ENCODE peak calls at places on chromosomes 6 and 20, in ten cellular contexts. X is Right ventricle myocardium superior, P is M059J, R is posterior cingulate gyrus, A is body of pancreas, S is GM23338, I is NCI-H2081, J is lower leg skin, Q is Calu3, H is NCI-H774. N is an unnamed sample.

GRCh38 chr6:149499066-149499465 is 14.3 kb upstream of the ZC3H12D start:
- DNase-seq in X (no peak), P (peak; percentile 77), R (no peak), A (no peak), S (no peak), I (no peak), J (no peak), Q (no peak), H (peak; percentile 58), N (no peak)

GRCh38 chr6:44806656-44807055 is 419.1 kb downstream of the CDC5L start:
- DNase-seq in X (no peak), P (peak; percentile 55), R (no peak), A (no peak), S (no peak), I (no peak), J (no peak), Q (no peak), H (no peak), N (no peak)

GRCh38 chr6:126524927-126525326 is 185.0 kb downstream of the CENPW start:
- DNase-seq in X (no peak), P (no peak), R (no peak), A (no peak), S (no peak), I (no peak), J (no peak), Q (no peak), H (no peak), N (no peak)

GRCh38 chr6:36986704-36987047 is 680 bp upstream of the MTCH1 start:
- DNase-seq in X (no peak), P (no peak), R (no peak), A (no peak), S (no peak), I (no peak), J (no peak), Q (no peak), H (no peak), N (no peak)

GRCh38 chr20:64139200-64140081 is 24.8 kb upstream of the MYT1 start:
- DNase-seq in X (peak; percentile 17), P (no peak), R (no peak), A (no peak), S (no peak), I (no peak), J (peak; percentile 79), Q (peak; percentile 3), H (no peak), N (peak; percentile 69)

GRCh38 chr6:150857062-150857905 is 8.2 kb upstream of the MTHFD1L start:
- DNase-seq in X (no peak), P (peak; percentile 96), R (no peak), A (no peak), S (no peak), I (no peak), J (no peak), Q (peak; percentile 29), H (no peak), N (no peak)

GRCh38 chr6:150087336-150087735 is 18.4 kb upstream of the ULBP3 start:
- DNase-seq in X (no peak), P (no peak), R (no peak), A (no peak), S (no peak), I (no peak), J (no peak), Q (no peak), H (no peak), N (no peak)

GRCh38 chr20:63343460-63344150 is 17.5 kb downstream of the CHRNA4 start:
- DNase-seq in X (no peak), P (no peak), R (no peak), A (no peak), S (no peak), I (no peak), J (no peak), Q (no peak), H (no peak), N (no peak)

GRCh38 chr6:109508166-109508860 is 25.3 kb upstream of the ZBTB24 start:
- DNase-seq in X (no peak), P (no peak), R (no peak), A (no peak), S (no peak), I (no peak), J (no peak), Q (no peak), H (no peak), N (no peak)

GRCh38 chr20:4230651-4231050 is 215.3 kb upstream of the RNF24 start:
- DNase-seq in X (no peak), P (no peak), R (no peak), A (no peak), S (no peak), I (no peak), J (no peak), Q (no peak), H (no peak), N (no peak)

GRCh38 chr6:100257661-100258395 is 206.9 kb downstream of the SIM1 start:
- DNase-seq in X (no peak), P (peak; percentile 92), R (no peak), A (no peak), S (peak; percentile 66), I (peak; percentile 0), J (no peak), Q (no peak), H (peak; percentile 78), N (no peak)

GRCh38 chr20:34907616-34908469 is 31.4 kb downstream of the ACSS2 start:
- DNase-seq in X (peak; percentile 71), P (peak; percentile 100), R (no peak), A (peak; percentile 41), S (no peak), I (peak; percentile 21), J (no peak), Q (peak; percentile 66), H (no peak), N (peak; percentile 82)

GRCh38 chr6:90369651-90370050 is 73.0 kb upstream of the BACH2 start:
- DNase-seq in X (no peak), P (no peak), R (no peak), A (no peak), S (no peak), I (no peak), J (no peak), Q (no peak), H (no peak), N (no peak)

GRCh38 chr6:46491201-46491788 is at the start of gene RCAN2:
- DNase-seq in X (peak; percentile 81), P (peak; percentile 57), R (peak; percentile 62), A (peak; percentile 65), S (peak; percentile 91), I (peak; percentile 18), J (peak; percentile 91), Q (peak; percentile 66), H (peak; percentile 80), N (peak; percentile 93)

GRCh38 chr6:36160147-36160760 is 29.9 kb downstream of the MAPK13 start:
- DNase-seq in X (no peak), P (peak; percentile 27), R (no peak), A (no peak), S (no peak), I (no peak), J (no peak), Q (no peak), H (no peak), N (no peak)

GRCh38 chr20:63223121-63223825 is 7.3 kb upstream of the YTHDF1 start:
- DNase-seq in X (no peak), P (peak; percentile 53), R (peak; percentile 38), A (peak; percentile 48), S (peak; percentile 80), I (no peak), J (no peak), Q (peak; percentile 75), H (no peak), N (no peak)

GRCh38 chr20:23265226-23265625 is 85.4 kb upstream of the NXT1 start:
- DNase-seq in X (no peak), P (no peak), R (no peak), A (no peak), S (no peak), I (no peak), J (peak; percentile 80), Q (no peak), H (no peak), N (no peak)

GRCh38 chr6:15246217-15247211 is 645 bp downstream of the JARID2 start:
- DNase-seq in X (no peak), P (peak; percentile 48), R (no peak), A (no peak), S (no peak), I (no peak), J (no peak), Q (no peak), H (no peak), N (no peak)

GRCh38 chr6:88047510-88048150 is at the start of gene SPACA1:
- DNase-seq in X (no peak), P (no peak), R (no peak), A (no peak), S (peak; percentile 12), I (no peak), J (no peak), Q (no peak), H (no peak), N (no peak)

GRCh38 chr6:158666637-158667359 is 16.9 kb downstream of the SYTL3 start:
- DNase-seq in X (no peak), P (no peak), R (no peak), A (no peak), S (no peak), I (no peak), J (no peak), Q (no peak), H (no peak), N (no peak)

N was measured in aorta.